ENCODE peak calls at places on chromosomes 12 and 14, in six cellular contexts. N is esophagus squamous epithelium, B is type B pancreatic cell, Z is AG04450, M is astrocyte of the spinal cord, O is endothelial cell of umbilical vein. Q is an unnamed sample.

GRCh38 chr12:132379996-132380395 is 50.6 kb upstream of the GALNT9 start:
- DNase-seq in N (no peak), B (no peak), Z (no peak), M (no peak), O (no peak), Q (no peak)

GRCh38 chr12:90958995-90959394 is 4.0 kb upstream of the CCER1 start:
- DNase-seq in N (no peak), B (no peak), Z (no peak), M (no peak), O (peak), Q (no peak)

GRCh38 chr14:56633544-56633943 is 53.9 kb downstream of the TMEM260 start:
- DNase-seq in N (no peak), B (no peak), Z (no peak), M (no peak), O (no peak), Q (no peak)

GRCh38 chr12:127494961-127495915 is 771.7 kb upstream of the TMEM132C start:
- DNase-seq in N (no peak), B (no peak), Z (no peak), M (no peak), O (no peak), Q (no peak)

GRCh38 chr12:10705655-10706054 is 17.5 kb downstream of the YBX3 start:
- DNase-seq in N (no peak), B (no peak), Z (no peak), M (peak), O (no peak), Q (no peak)

GRCh38 chr14:100717371-100717770 is 9.3 kb upstream of the DLK1 start:
- DNase-seq in N (no peak), B (no peak), Z (no peak), M (no peak), O (no peak), Q (no peak)

GRCh38 chr12:104498211-104498801 is 41.6 kb downstream of the CHST11 start:
- DNase-seq in N (no peak), B (no peak), Z (no peak), M (peak), O (no peak), Q (no peak)

GRCh38 chr14:89401241-89401640 is 15.8 kb downstream of the FOXN3 start:
- DNase-seq in N (no peak), B (no peak), Z (no peak), M (no peak), O (no peak), Q (peak)

GRCh38 chr14:99257122-99257672 is 14.8 kb downstream of the BCL11B start:
- DNase-seq in N (no peak), B (no peak), Z (no peak), M (no peak), O (no peak), Q (no peak)

GRCh38 chr14:23530360-23531055 is 21.1 kb downstream of the ZFHX2 start:
- DNase-seq in N (no peak), B (no peak), Z (no peak), M (no peak), O (no peak), Q (no peak)

GRCh38 chr14:39419272-39419671 is 13.0 kb downstream of the FBXO33 start:
- DNase-seq in N (no peak), B (no peak), Z (no peak), M (no peak), O (no peak), Q (no peak)

GRCh38 chr14:88488081-88488480 is 66.7 kb downstream of the PTPN21 start:
- DNase-seq in N (no peak), B (no peak), Z (no peak), M (no peak), O (no peak), Q (no peak)

GRCh38 chr14:77653473-77653872 is 37.0 kb upstream of the SPTLC2 start:
- DNase-seq in N (no peak), B (no peak), Z (no peak), M (no peak), O (no peak), Q (no peak)

GRCh38 chr14:36657409-36658090 is 4.1 kb upstream of the PAX9 start:
- DNase-seq in N (no peak), B (peak), Z (no peak), M (no peak), O (no peak), Q (no peak)

GRCh38 chr14:89613260-89614008 is 196.4 kb upstream of the FOXN3 start:
- DNase-seq in N (no peak), B (no peak), Z (no peak), M (no peak), O (no peak), Q (no peak)

GRCh38 chr12:56634837-56635538 is 4.9 kb upstream of the BAZ2A start:
- DNase-seq in N (no peak), B (peak), Z (peak), M (peak), O (peak), Q (peak)

GRCh38 chr12:3311491-3312103 is 179.4 kb upstream of the PRMT8 start:
- DNase-seq in N (no peak), B (no peak), Z (no peak), M (no peak), O (no peak), Q (no peak)

GRCh38 chr14:90062852-90063539 is 1.2 kb downstream of the KCNK13 start:
- DNase-seq in N (no peak), B (no peak), Z (no peak), M (no peak), O (peak), Q (no peak)

GRCh38 chr12:52190860-52191729 is 719 bp downstream of the KRT80 start:
- DNase-seq in N (no peak), B (no peak), Z (no peak), M (no peak), O (no peak), Q (no peak)

GRCh38 chr14:22837059-22837749 is 819 bp downstream of the MMP14 start:
- DNase-seq in N (no peak), B (no peak), Z (no peak), M (peak), O (peak), Q (peak)

GRCh38 chr12:117847371-117847770 is 121.4 kb downstream of the KSR2 start:
- DNase-seq in N (no peak), B (no peak), Z (no peak), M (no peak), O (no peak), Q (no peak)

GRCh38 chr12:28167981-28168485 is 22.2 kb upstream of the CCDC91 start:
- DNase-seq in N (no peak), B (no peak), Z (no peak), M (no peak), O (no peak), Q (no peak)

GRCh38 chr12:6295187-6295811 is 15.2 kb upstream of the PLEKHG6 start:
- DNase-seq in N (no peak), B (no peak), Z (peak), M (peak), O (peak), Q (peak)

GRCh38 chr12:66036317-66036716 is 94.2 kb downstream of the LLPH start:
- DNase-seq in N (no peak), B (no peak), Z (peak), M (peak), O (peak), Q (peak)

GRCh38 chr12:101653030-101653429 is 44.4 kb upstream of the CHPT1 start:
- DNase-seq in N (no peak), B (no peak), Z (no peak), M (no peak), O (no peak), Q (no peak)

GRCh38 chr14:104830781-104831180 is 29.9 kb downstream of the ZBTB42 start:
- DNase-seq in N (no peak), B (no peak), Z (no peak), M (no peak), O (no peak), Q (no peak)

GRCh38 chr12:124703852-124704251 is 136.4 kb upstream of the NCOR2 start:
- DNase-seq in N (no peak), B (no peak), Z (no peak), M (no peak), O (no peak), Q (peak)

GRCh38 chr14:68682166-68683103 is 110.4 kb downstream of the ZFP36L1 start:
- DNase-seq in N (no peak), B (no peak), Z (peak), M (peak), O (peak), Q (peak)

GRCh38 chr12:106126441-106127288 is 12.1 kb downstream of the NUAK1 start:
- DNase-seq in N (no peak), B (no peak), Z (no peak), M (peak), O (no peak), Q (peak)

GRCh38 chr12:78951746-78952532 is 87.4 kb downstream of the SYT1 start:
- DNase-seq in N (no peak), B (no peak), Z (no peak), M (peak), O (peak), Q (peak)

DNA sequence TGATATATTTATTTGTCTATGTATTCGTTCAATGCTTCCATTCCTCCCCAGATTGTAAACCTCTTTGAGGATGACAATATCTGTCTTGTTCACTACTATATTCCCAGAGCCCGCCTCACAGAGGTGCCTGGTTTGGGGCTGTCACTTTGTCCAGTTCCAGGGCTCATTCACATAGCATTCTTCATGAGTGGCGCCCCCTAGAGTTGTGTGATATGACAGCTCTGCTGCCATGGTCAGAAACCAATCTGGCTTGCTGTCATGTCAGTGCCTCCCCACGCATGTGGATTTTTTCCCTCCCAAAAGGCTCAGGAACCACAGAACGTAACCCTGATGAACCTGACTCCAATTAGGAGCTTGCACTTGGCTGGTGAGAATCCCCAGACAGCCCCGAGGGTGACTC is 145.4 kb downstream of the PTPN11 start:
- DNase-seq in N (no peak), B (no peak), Z (no peak), M (no peak), O (no peak), Q (no peak)
- TF ChIP-seq CTCF in N (no peak), B (peak), Z (no peak), M (no peak), O (no peak), Q (no peak)

DNA sequence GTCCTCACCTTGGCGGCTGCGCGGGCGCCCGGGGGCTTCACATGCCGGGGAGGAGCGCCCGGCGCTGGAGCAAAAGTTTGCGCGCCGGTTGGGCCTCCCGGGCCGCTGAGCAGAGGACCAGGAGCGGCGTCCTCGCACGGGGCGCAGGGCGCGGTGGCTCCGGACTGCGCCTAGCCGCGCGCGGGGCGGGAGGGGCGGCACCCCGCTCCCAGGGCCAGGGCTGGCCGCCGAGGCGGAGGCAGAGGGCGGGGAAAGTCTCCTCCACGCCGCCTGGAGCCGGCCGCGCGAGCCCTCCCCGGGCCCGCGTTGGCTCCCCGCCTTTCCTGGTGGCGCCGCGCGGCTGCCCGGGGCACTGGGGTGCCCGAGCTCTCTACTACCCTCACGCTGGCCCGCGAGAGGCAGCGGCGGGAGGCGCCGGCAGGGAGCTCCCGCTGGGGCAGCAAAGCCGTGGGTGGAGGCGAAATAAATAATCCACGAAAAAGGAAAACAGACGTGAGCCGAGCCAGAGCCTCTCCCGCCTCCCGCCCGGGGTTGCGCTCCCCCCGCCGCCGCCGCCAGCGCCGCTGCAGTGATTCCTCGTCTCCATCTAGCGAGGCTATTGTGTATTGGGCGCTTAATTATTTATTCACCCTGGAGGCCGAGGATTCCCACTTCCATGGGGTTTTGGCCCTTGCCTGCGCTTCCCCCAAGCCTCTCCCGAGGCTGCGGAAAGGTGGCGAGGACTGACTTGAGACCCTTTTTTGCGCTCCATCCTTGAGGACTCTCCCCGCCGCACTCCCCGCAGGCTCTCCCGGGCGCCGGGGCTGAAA is 476 bp upstream of the PRIMA1 start:
- DNase-seq in N (no peak), B (peak), Z (no peak), M (no peak), O (no peak), Q (peak)
- TF ChIP-seq CTCF in N (no peak), B (peak), Z (no peak), M (no peak), O (no peak), Q (peak)

DNA sequence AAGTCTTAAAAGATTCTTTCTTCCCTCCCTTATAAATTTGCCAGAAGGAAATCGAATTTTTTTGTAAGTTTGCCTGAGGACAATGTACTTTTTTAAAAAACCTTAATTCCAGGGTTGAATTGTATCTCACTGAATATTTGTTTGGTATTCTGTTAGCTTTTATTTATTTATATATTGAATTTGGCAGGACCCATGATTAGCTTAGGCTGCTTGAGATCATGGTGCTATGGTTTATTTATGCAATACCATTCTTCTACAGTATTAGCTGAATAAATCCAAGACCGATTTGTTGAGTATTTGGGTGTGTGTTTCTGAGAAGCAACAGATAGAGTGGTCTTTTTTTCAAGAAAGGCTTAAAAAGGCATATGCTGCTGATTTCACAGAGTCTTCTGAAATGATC is 266.0 kb upstream of the FLRT2 start:
- DNase-seq in N (no peak), B (no peak), Z (no peak), M (no peak), O (no peak), Q (no peak)
- TF ChIP-seq CTCF in N (no peak), B (no peak), Z (no peak), M (no peak), O (no peak), Q (no peak)

GRCh38 chr12:121205491-121205890 is 4.4 kb upstream of the P2RX4 start:
- DNase-seq in N (no peak), B (no peak), Z (no peak), M (no peak), O (no peak), Q (no peak)

GRCh38 chr12:121214171-121214777 is 4.3 kb downstream of the P2RX4 start:
- DNase-seq in N (no peak), B (no peak), Z (no peak), M (no peak), O (peak), Q (peak)

GRCh38 chr12:121212875-121213274 is 2.9 kb downstream of the P2RX4 start:
- DNase-seq in N (no peak), B (no peak), Z (no peak), M (no peak), O (no peak), Q (no peak)

GRCh38 chr12:121209221-121209620 is 708 bp upstream of the P2RX4 start:
- DNase-seq in N (no peak), B (no peak), Z (no peak), M (no peak), O (no peak), Q (no peak)

DNA sequence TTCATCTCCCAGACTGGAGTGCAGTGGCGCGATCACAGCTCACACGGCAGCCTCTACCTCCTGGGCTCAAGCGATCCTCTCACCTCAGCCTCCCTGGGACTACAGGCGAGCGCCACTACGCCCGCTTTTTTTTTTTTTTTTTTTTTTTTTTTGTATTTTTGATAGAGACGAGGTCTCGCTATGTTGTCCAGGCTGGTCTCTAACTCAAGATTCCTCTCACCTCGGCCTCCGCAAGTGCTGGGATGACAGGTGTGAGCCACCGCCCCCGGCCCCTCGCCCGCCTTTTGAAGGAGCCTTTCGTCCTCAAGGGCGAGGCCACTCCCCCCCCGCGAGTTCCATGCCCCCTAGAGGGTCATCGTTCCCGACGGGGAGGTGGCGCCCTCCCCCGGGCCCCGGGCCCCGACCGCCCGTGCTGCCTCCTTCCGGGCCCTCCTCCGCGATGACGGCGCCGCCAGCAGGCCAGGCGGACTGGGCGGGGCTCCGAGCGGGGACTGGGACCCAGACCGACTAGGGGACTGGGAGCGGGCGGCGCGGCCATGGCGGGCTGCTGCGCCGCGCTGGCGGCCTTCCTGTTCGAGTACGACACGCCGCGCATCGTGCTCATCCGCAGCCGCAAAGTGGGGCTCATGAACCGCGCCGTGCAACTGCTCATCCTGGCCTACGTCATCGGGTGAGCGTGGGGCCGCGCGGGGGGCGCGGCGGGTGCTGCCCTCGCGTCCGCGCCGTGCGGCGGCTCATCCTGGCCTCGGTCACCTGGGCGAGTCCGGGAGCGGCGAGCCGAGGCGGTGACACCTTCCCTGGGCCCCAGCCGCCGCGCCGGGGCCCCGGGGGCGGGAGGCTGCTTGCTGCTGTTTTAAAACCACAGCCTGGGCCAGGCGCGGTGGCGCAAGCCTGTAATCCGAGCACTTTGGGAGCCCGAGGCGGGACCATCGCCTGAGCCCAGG is at the start of gene P2RX4:
- DNase-seq in N (peak), B (peak), Z (no peak), M (peak), O (peak), Q (peak)
- TF ChIP-seq CTCF in N (peak), B (peak), Z (no peak), M (no peak), O (peak), Q (peak)

GRCh38 chr14:102139248-102140026 is at the start of gene WDR20:
- DNase-seq in N (peak), B (peak), Z (peak), M (peak), O (peak), Q (peak)
- TF ChIP-seq CTCF in N (peak), B (no peak), Z (no peak), M (no peak), O (no peak), Q (no peak)

Q was measured in MCF 10A.